ENCODE peak calls at places on chromosomes 5 and 9, in six cellular contexts. L, W, M, D, A and B are unnamed samples.

GRCh38 chr5:143227301-143227700 is 176.2 kb downstream of the NR3C1 start:
- DNase-seq in L (no peak), W (no peak), M (no peak), D (no peak), A (no peak), B (no peak)

GRCh38 chr9:130963916-130964315 is 24.9 kb upstream of the FIBCD1 start:
- DNase-seq in L (no peak), W (no peak), M (no peak), D (no peak), A (no peak), B (no peak)

GRCh38 chr9:83267741-83268140 is 204.8 kb upstream of the RASEF start:
- DNase-seq in L (no peak), W (no peak), M (no peak), D (no peak), A (no peak), B (no peak)

GRCh38 chr9:1978941-1979340 is 36.2 kb upstream of the SMARCA2 start:
- DNase-seq in L (no peak), W (no peak), M (no peak), D (no peak), A (no peak), B (no peak)

GRCh38 chr9:102507044-102507687 is 488.0 kb upstream of the CYLC2 start:
- DNase-seq in L (no peak), W (no peak), M (no peak), D (no peak), A (no peak), B (no peak)

GRCh38 chr5:151345808-151346478 is 1.4 kb downstream of the SLC36A2 start:
- DNase-seq in L (no peak), W (no peak), M (no peak), D (no peak), A (no peak), B (no peak)

GRCh38 chr5:7392401-7393024 is 3.4 kb upstream of the ADCY2 start:
- DNase-seq in L (no peak), W (no peak), M (peak; percentile 33), D (no peak), A (no peak), B (no peak)

GRCh38 chr9:7592321-7593319 is 207.0 kb downstream of the DMAC1 start:
- DNase-seq in L (no peak), W (no peak), M (no peak), D (no peak), A (no peak), B (no peak)

GRCh38 chr5:124544366-124545055 is 201.9 kb downstream of the ZNF608 start:
- DNase-seq in L (no peak), W (no peak), M (no peak), D (no peak), A (no peak), B (no peak)

GRCh38 chr5:181221105-181221791 is 1.8 kb upstream of the TRIM41 start:
- DNase-seq in L (peak; percentile 71), W (peak; percentile 45), M (no peak), D (no peak), A (no peak), B (no peak)

GRCh38 chr5:178338126-178338749 is 105.6 kb upstream of the PHYKPL start:
- DNase-seq in L (no peak), W (no peak), M (no peak), D (no peak), A (no peak), B (no peak)

GRCh38 chr5:107300928-107301327 is 369.8 kb downstream of the EFNA5 start:
- DNase-seq in L (no peak), W (no peak), M (no peak), D (no peak), A (no peak), B (no peak)

GRCh38 chr5:155480731-155481131 is 467.2 kb downstream of the KIF4B start:
- DNase-seq in L (no peak), W (no peak), M (no peak), D (no peak), A (no peak), B (no peak)

GRCh38 chr5:147954971-147955370 is 48.6 kb upstream of the C5orf46 start:
- DNase-seq in L (no peak), W (no peak), M (no peak), D (no peak), A (no peak), B (no peak)

GRCh38 chr9:93536167-93536566 is 40.2 kb upstream of the PHF2 start:
- DNase-seq in L (peak; percentile 5), W (no peak), M (no peak), D (no peak), A (no peak), B (no peak)

GRCh38 chr5:103582364-103582763 is 19.8 kb upstream of the NUDT12 start:
- DNase-seq in L (no peak), W (peak; percentile 36), M (peak; percentile 39), D (no peak), A (no peak), B (no peak)

GRCh38 chr5:78009937-78010527 is 233.9 kb upstream of the TBCA start:
- DNase-seq in L (no peak), W (no peak), M (peak; percentile 84), D (no peak), A (no peak), B (no peak)

GRCh38 chr9:128150594-128151342 is 1.5 kb downstream of the LCN2 start:
- DNase-seq in L (no peak), W (peak; percentile 82), M (no peak), D (peak; percentile 41), A (no peak), B (peak; percentile 16)
- TF ChIP-seq CTCF in L (no peak), W (peak; percentile 59), M (peak; percentile 28), D (no peak), A (no peak), B (peak; percentile 12)

GRCh38 chr5:154349621-154350020 is 96.2 kb upstream of the SAP30L start:
- DNase-seq in L (no peak), W (no peak), M (no peak), D (no peak), A (no peak), B (no peak)
- TF ChIP-seq CTCF in L (no peak), W (no peak), M (no peak), D (no peak), A (no peak), B (no peak)

DNA sequence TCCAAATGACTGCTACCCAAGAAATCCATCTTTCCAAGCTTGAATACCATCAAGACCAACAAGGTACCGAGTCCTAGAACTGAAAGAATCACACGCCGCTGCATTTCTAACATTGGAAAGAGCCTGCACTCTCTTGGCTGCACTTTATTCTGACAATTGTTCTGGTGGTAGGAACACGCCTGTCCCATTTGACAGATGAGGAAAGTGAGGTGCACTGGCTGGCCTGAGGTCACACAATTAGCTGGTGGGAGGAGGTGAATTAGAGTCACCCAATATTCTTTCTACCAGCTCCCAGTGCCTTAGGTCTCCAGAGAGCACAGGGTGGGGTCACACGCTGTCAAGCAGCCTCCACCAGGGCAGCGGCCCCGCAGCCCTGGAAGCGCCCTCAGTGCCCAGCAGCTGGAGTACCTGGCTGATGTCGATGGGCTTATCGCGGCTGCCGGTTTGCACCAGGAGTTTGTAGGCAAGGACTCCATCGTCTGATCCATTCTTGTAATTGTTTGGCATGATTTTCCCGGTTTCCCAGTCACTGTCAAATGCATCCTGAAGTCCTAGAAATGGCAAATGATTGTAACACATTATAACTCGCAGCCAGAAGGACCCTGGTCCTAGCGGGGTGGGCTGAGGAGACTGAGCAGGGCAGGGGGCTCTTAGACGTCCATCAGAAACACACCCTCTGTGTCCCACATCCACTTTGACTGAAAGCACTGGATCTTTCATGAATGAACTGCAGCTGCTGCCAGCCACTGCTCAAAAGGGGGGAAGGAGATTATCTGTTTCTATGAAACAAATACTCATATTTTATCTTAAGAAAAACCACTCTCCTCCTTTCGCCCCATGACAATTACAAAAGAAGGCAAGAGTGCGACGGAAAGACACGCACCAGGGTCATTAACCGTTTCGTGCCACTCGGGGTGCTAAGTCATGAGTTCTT is 55.1 kb downstream of the PTCH1 start:
- DNase-seq in L (no peak), W (no peak), M (no peak), D (no peak), A (no peak), B (no peak)
- TF ChIP-seq CTCF in L (no peak), W (no peak), M (no peak), D (no peak), A (no peak), B (no peak)

DNA sequence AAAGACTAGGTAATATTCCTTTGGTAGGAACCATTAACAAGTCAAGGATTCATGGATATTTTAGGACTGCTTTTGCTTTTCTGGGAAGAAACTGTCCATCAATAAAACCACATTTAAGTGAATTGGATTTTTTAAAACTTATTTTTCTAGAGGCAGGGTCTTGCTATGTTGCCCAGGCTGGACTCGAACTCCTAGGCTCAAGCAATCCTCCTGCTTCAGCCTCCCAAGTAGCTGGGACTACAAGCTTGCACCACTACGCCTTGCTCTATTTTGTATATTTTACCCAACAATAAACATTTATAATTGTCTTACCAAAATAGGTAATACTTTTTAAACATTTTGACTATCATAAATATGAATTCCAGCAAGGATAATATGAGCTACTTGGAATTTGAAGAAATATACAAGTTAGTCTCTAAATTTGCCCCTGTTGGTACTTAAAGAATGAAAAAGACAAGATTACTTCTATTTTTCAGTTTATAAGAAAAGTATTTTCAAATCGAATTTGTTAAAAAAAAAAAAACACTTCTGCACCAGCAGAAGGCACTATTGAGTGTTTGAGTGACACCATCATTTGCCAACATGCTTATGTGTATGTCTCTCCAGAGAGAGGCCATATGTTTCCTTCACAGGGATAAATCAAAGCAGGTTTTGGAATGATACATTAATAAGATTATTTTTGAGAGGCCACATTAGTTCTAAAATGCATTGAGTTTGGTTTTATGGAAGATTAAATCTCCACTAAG is 60.0 kb upstream of the CARTPT start:
- DNase-seq in L (no peak), W (no peak), M (no peak), D (no peak), A (no peak), B (peak; percentile 44)
- TF ChIP-seq CTCF in L (no peak), W (no peak), M (no peak), D (no peak), A (no peak), B (no peak)

GRCh38 chr9:114383866-114384231 is 3.9 kb downstream of the AKNA start:
- DNase-seq in L (peak; percentile 74), W (no peak), M (no peak), D (no peak), A (no peak), B (no peak)

GRCh38 chr9:114380988-114381387 is 6.8 kb downstream of the AKNA start:
- DNase-seq in L (no peak), W (no peak), M (no peak), D (no peak), A (no peak), B (no peak)

GRCh38 chr9:114384836-114385411 is 2.9 kb downstream of the AKNA start:
- DNase-seq in L (no peak), W (no peak), M (no peak), D (no peak), A (no peak), B (no peak)

GRCh38 chr9:114385412-114386181 is 2.2 kb downstream of the AKNA start:
- DNase-seq in L (peak; percentile 90), W (no peak), M (peak; percentile 58), D (peak; percentile 77), A (peak; percentile 71), B (no peak)

GRCh38 chr9:114382951-114383865 is 4.6 kb downstream of the AKNA start:
- DNase-seq in L (no peak), W (peak; percentile 62), M (no peak), D (no peak), A (peak; percentile 63), B (no peak)
- TF ChIP-seq CTCF in L (peak; percentile 18), W (no peak), M (peak; percentile 33), D (no peak), A (no peak), B (no peak)